ENCODE peak calls at places on chromosome 16, in seven cellular contexts. A is epithelial cell of esophagus, I is stomach, N is foreskin fibroblast, R is cardiac fibroblast, X is adrenal gland, C is tibial nerve. S is an unnamed sample.

GRCh38 chr16:55367796-55368195 is 43.8 kb downstream of the IRX6 start:
- DNase-seq in A (peak; percentile 29), I (no peak), N (peak; percentile 31), R (peak; percentile 4), X (no peak), C (no peak), S (peak; percentile 17)

GRCh38 chr16:17467923-17468540 is 2.7 kb downstream of the XYLT1 start:
- DNase-seq in A (no peak), I (peak; percentile 67), N (peak; percentile 86), R (peak; percentile 65), X (peak; percentile 88), C (peak; percentile 47), S (peak; percentile 50)

GRCh38 chr16:68486671-68487495 is 38.6 kb upstream of the SMPD3 start:
- DNase-seq in A (no peak), I (no peak), N (no peak), R (no peak), X (no peak), C (no peak), S (no peak)

GRCh38 chr16:50386139-50386538 is 17.4 kb upstream of the BRD7 start:
- DNase-seq in A (no peak), I (no peak), N (no peak), R (no peak), X (no peak), C (no peak), S (no peak)

GRCh38 chr16:4419402-4419801 is 3.0 kb upstream of the CORO7 start:
- DNase-seq in A (no peak), I (no peak), N (no peak), R (no peak), X (peak; percentile 89), C (no peak), S (no peak)

GRCh38 chr16:20781697-20782096 is 17.9 kb downstream of the ACSM3 start:
- DNase-seq in A (no peak), I (no peak), N (no peak), R (no peak), X (no peak), C (no peak), S (no peak)

GRCh38 chr16:29688172-29688571 is 9.2 kb downstream of the QPRT start:
- DNase-seq in A (no peak), I (no peak), N (no peak), R (no peak), X (no peak), C (no peak), S (no peak)

GRCh38 chr16:66928702-66929388 is 3.5 kb upstream of the RRAD start:
- DNase-seq in A (peak; percentile 51), I (no peak), N (peak; percentile 63), R (peak; percentile 43), X (no peak), C (no peak), S (peak; percentile 51)

GRCh38 chr16:83912152-83912948 is 13.4 kb downstream of the MLYCD start:
- DNase-seq in A (peak; percentile 9), I (no peak), N (no peak), R (no peak), X (no peak), C (no peak), S (no peak)

GRCh38 chr16:69595127-69596036 is 29.6 kb downstream of the NFAT5 start:
- DNase-seq in A (peak; percentile 73), I (no peak), N (peak; percentile 74), R (peak; percentile 61), X (no peak), C (no peak), S (peak; percentile 67)

GRCh38 chr16:55323637-55324490 is at the start of gene IRX6:
- DNase-seq in A (peak; percentile 7), I (no peak), N (peak; percentile 6), R (no peak), X (peak; percentile 39), C (no peak), S (no peak)

GRCh38 chr16:58366247-58367031 is 25.8 kb upstream of the GINS3 start:
- DNase-seq in A (peak; percentile 95), I (no peak), N (peak; percentile 54), R (peak; percentile 28), X (no peak), C (no peak), S (peak; percentile 2)

GRCh38 chr16:67068212-67068753 is 39.3 kb downstream of the CBFB start:
- DNase-seq in A (peak; percentile 28), I (no peak), N (peak; percentile 63), R (no peak), X (no peak), C (no peak), S (peak; percentile 32)

GRCh38 chr16:17194190-17194780 is 276.5 kb downstream of the XYLT1 start:
- DNase-seq in A (no peak), I (peak; percentile 65), N (peak; percentile 58), R (peak; percentile 2), X (peak; percentile 82), C (peak; percentile 31), S (no peak)

GRCh38 chr16:87560428-87561199 is 41.7 kb upstream of the JPH3 start:
- DNase-seq in A (no peak), I (peak; percentile 60), N (no peak), R (peak; percentile 53), X (no peak), C (no peak), S (peak; percentile 26)

GRCh38 chr16:3030872-3031212 is 5.9 kb downstream of the BICDL2 start:
- DNase-seq in A (no peak), I (no peak), N (no peak), R (no peak), X (no peak), C (no peak), S (no peak)
- TF ChIP-seq CTCF in A (no peak), I (no peak), N (no peak), R (no peak), X (no peak), C (no peak), S (no peak)

DNA sequence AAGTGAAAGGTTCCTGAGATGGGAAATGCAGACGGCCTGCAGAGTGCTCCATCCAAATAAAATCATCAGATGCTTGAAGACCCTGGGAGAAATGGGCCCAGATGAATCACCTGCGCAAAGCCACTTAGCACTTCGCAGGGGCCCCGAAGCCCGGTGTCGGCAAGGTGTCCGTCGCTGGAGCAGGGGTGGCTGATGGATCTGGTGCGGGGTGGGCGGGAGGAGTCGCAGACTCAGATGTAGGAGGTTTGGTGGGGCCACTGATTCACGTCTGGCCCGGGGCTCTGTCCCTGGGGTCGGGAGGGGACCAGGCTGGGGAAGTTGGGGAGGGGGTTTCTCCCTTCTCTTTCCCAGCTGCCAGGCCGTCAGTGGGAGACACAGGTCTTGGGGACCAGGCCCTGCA is 21.6 kb upstream of the SSTR5 start:
- DNase-seq in A (no peak), I (no peak), N (no peak), R (no peak), X (no peak), C (no peak), S (no peak)
- H3K4me3 ChIP-seq in A (no peak overlapping the region), I (no peak overlapping the region), N (no peak overlapping the region), R (no peak overlapping the region), X (no peak overlapping the region), C (no peak overlapping the region), S (no peak overlapping the region)

GRCh38 chr16:85056211-85056748 is 28.7 kb downstream of the KIAA0513 start:
- DNase-seq in A (no peak), I (no peak), N (peak; percentile 42), R (peak; percentile 51), X (no peak), C (no peak), S (peak; percentile 57)

GRCh38 chr16:85055503-85056210 is 28.1 kb downstream of the KIAA0513 start:
- DNase-seq in A (no peak), I (peak; percentile 64), N (peak; percentile 55), R (peak; percentile 71), X (peak; percentile 86), C (no peak), S (peak; percentile 76)

GRCh38 chr16:85058909-85059308 is 31.3 kb downstream of the KIAA0513 start:
- DNase-seq in A (no peak), I (no peak), N (no peak), R (no peak), X (no peak), C (no peak), S (no peak)

GRCh38 chr16:85057948-85058347 is 30.4 kb downstream of the KIAA0513 start:
- DNase-seq in A (no peak), I (no peak), N (no peak), R (no peak), X (no peak), C (no peak), S (no peak)

DNA sequence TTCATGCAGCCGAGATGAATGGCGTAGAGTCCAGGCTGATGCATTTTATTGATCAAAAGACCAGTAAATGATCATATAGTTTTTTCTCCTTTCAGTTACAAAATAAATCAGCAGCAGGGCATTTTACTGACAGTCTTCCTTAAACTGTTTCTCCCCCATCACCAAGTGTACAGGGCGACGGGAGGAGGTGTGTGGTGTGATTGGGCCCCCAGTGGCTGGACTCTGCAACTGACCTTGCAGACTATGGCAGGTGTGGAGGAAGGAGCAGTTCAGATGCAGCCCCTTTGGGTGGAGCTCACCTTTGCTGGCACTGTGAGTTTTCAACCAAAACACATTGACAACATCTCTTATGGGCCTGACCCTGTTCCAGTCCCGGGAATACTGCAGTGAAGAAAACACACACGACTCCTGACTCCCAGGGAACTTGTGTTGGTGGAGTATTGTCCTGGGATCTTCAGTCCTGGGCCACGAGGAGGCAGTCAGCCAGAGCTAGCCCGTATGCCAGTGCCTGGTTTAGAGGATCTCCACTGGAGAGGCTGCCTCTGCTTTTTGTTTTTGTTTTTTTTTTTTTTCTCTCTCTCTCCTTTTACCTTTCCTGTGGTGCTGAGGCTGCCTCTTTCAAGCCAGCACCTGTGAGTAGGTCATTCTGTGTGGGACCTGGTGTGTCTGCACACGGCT is 29.8 kb downstream of the KIAA0513 start:
- DNase-seq in A (no peak), I (peak; percentile 42), N (no peak), R (no peak), X (no peak), C (no peak), S (no peak)
- TF ChIP-seq CTCF in A (no peak), I (no peak), N (peak; percentile 9), R (peak; percentile 27), X (no peak), C (no peak), S (peak; percentile 47)

GRCh38 chr16:89243664-89244063 is 26.2 kb downstream of the ZNF778 start:
- DNase-seq in A (no peak), I (no peak), N (no peak), R (no peak), X (no peak), C (no peak), S (no peak)

GRCh38 chr16:89248196-89249005 is 30.9 kb downstream of the ZNF778 start:
- DNase-seq in A (no peak), I (no peak), N (no peak), R (no peak), X (no peak), C (no peak), S (no peak)

GRCh38 chr16:89246903-89247733 is 29.6 kb downstream of the ZNF778 start:
- DNase-seq in A (peak; percentile 88), I (peak; percentile 94), N (peak; percentile 92), R (peak; percentile 89), X (peak; percentile 93), C (peak; percentile 85), S (peak; percentile 84)

GRCh38 chr16:89244754-89245153 is 27.3 kb downstream of the ZNF778 start:
- DNase-seq in A (no peak), I (no peak), N (no peak), R (no peak), X (no peak), C (no peak), S (no peak)

DNA sequence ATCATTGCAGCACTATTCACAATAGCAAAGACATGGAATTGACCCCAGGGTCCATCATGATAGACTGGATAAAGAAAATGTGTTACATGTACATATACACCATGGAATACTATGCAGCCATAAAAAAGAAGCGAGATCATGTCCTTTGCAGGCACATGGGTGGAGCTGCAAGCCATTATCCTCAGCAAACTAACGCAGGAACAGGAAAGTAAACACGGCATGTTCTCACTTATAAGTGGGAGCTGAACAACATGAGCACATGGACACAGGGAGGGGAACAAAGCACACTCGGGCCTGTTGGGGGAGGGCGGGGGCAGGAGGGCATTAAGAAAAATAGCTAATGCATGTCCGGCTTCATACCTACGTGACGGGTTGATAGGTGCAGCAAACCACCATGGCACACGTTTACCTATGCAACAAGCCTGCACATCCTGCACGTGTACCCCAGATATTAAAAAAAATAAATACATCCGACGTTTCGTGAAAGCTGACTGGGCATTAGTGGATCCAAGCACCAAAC is 28.9 kb downstream of the ZNF778 start:
- DNase-seq in A (no peak), I (no peak), N (no peak), R (no peak), X (no peak), C (no peak), S (peak; percentile 28)
- H3K4me3 ChIP-seq in A (peak overlapping the region; percentile 40), I (peak overlapping the region; percentile 68), N (peak overlapping the region; percentile 46), R (peak overlapping the region; percentile 50), X (no peak overlapping the region), C (no peak overlapping the region), S (peak overlapping the region; percentile 48)